ENCODE peak calls at places on chromosomes 4 and X, in eight cellular contexts. N is BE2C, Y is WTC11, G is endothelial cell, E is fibroblast of mammary gland, H is suprapubic skin, R is AG09309, Q is WERI-Rb-1. K is an unnamed sample.

GRCh38 chr4:38310446-38311043 is 350.3 kb downstream of the PTTG2 start:
- DNase-seq in G (no peak), E (no peak), Y (no peak), R (no peak), Q (no peak), H (no peak), N (no peak), K (no peak)

GRCh38 chrX:153306527-153307115 is 14.9 kb downstream of the PNMA6F start:
- DNase-seq in Y (no peak), R (no peak), H (no peak), Q (no peak), G (no peak), E (no peak), N (no peak), K (no peak)

GRCh38 chr4:154491731-154492249 is at the start of gene DCHS2:
- DNase-seq in Y (peak; percentile 69), G (peak; percentile 27), E (no peak), Q (peak; percentile 84), H (peak; percentile 57), N (peak; percentile 55), R (no peak), K (peak; percentile 56)

GRCh38 chr4:100208964-100209363 is 18.7 kb upstream of the DDIT4L start:
- DNase-seq in R (no peak), Y (no peak), H (no peak), G (no peak), Q (no peak), E (peak; percentile 6), N (no peak), K (no peak)

GRCh38 chr4:95107635-95108034 is 349.9 kb downstream of the BMPR1B start:
- DNase-seq in E (peak; percentile 88), R (no peak), Y (no peak), Q (no peak), N (no peak), H (no peak), G (no peak), K (no peak)

GRCh38 chr4:632926-633325 is 7.6 kb downstream of the PDE6B start:
- DNase-seq in N (no peak), E (no peak), G (no peak), Q (no peak), Y (peak; percentile 1), R (no peak), H (peak; percentile 35), K (no peak)

GRCh38 chrX:49063715-49064114 is 4.9 kb downstream of the CCDC120 start:
- DNase-seq in E (no peak), N (no peak), G (no peak), H (no peak), R (no peak), Q (no peak), Y (no peak), K (no peak)

GRCh38 chr4:7007944-7008343 is 35.2 kb upstream of the TADA2B start:
- DNase-seq in E (peak; percentile 16), H (no peak), N (no peak), Y (no peak), R (no peak), G (no peak), Q (no peak), K (no peak)

GRCh38 chr4:78218260-78218659 is 161.1 kb downstream of the FRAS1 start:
- DNase-seq in Q (no peak), Y (no peak), R (no peak), N (no peak), H (no peak), E (no peak), G (no peak), K (no peak)

GRCh38 chr4:148764720-148765119 is 322.5 kb upstream of the NR3C2 start:
- DNase-seq in E (no peak), G (no peak), Q (no peak), H (no peak), Y (no peak), R (no peak), N (no peak), K (no peak)

GRCh38 chr4:19026281-19026680 is 1004.7 kb upstream of the LCORL start:
- DNase-seq in E (no peak), G (no peak), H (no peak), N (no peak), Q (no peak), Y (no peak), R (no peak), K (no peak)

GRCh38 chrX:150185766-150186165 is 177.4 kb upstream of the MAMLD1 start:
- DNase-seq in E (no peak), N (no peak), Y (no peak), G (no peak), R (no peak), H (no peak), Q (no peak), K (no peak)

GRCh38 chrX:145817299-145817665 is 347 bp upstream of the SLITRK2 start:
- DNase-seq in Y (no peak), E (peak; percentile 2), G (no peak), H (no peak), N (no peak), Q (no peak), R (no peak), K (no peak)

GRCh38 chr4:7160439-7160838 is 31.9 kb upstream of the SORCS2 start:
- DNase-seq in N (no peak), R (no peak), E (no peak), G (no peak), H (peak; percentile 44), Q (no peak), Y (no peak), K (no peak)

GRCh38 chr4:187309456-187309855 is 585.8 kb upstream of the FAT1 start:
- DNase-seq in Q (no peak), H (no peak), G (no peak), N (no peak), Y (no peak), R (peak; percentile 65), E (no peak), K (no peak)

GRCh38 chr4:119655111-119655837 is 26.7 kb upstream of the PDE5A start:
- DNase-seq in H (no peak), Q (no peak), N (no peak), E (no peak), G (no peak), R (no peak), Y (no peak), K (no peak)

GRCh38 chrX:20225488-20225833 is 41.2 kb downstream of the RPS6KA3 start:
- DNase-seq in G (no peak), N (no peak), Y (no peak), E (no peak), R (no peak), Q (no peak), H (no peak), K (no peak)

GRCh38 chrX:20229155-20229554 is 37.6 kb downstream of the RPS6KA3 start:
- DNase-seq in Q (no peak), E (no peak), R (no peak), Y (no peak), G (no peak), N (no peak), H (no peak), K (no peak)

GRCh38 chrX:20224814-20225487 is 41.8 kb downstream of the RPS6KA3 start:
- DNase-seq in G (no peak), Q (no peak), E (peak; percentile 56), H (no peak), R (no peak), Y (no peak), N (no peak), K (no peak)

GRCh38 chrX:20230406-20230805 is 36.3 kb downstream of the RPS6KA3 start:
- DNase-seq in N (no peak), Y (no peak), Q (no peak), G (no peak), E (no peak), H (no peak), R (no peak), K (no peak)

GRCh38 chrX:20228245-20228644 is 38.5 kb downstream of the RPS6KA3 start:
- DNase-seq in E (no peak), N (no peak), Y (no peak), R (no peak), H (no peak), Q (no peak), G (no peak), K (no peak)
- TF ChIP-seq CTCF in E (no peak), N (no peak), Y (no peak), R (no peak), H (no peak), Q (no peak), G (no peak), K (no peak)

DNA sequence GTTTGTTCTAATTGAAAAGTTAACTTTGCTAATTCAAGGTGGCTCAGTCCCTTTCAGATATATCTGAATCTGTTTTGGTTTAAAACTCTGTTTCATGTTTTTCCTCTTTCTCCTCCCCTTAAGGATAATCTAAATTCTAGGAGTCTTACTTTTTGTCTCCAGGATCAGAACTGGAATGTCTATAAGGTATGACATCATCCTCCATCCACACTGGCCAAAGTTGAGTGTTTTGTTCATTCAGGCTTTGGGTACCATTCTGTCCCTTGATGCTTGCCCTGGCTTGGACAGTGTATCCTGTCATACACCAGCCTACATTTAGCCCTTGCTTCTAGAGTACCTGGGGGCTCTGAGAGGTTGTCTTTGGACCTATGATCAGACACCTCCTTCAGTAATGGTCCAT is 56.8 kb upstream of the ANTXR2 start:
- DNase-seq in N (no peak), Y (no peak), E (no peak), Q (no peak), H (no peak), G (no peak), R (no peak), K (no peak)
- TF ChIP-seq CTCF in N (no peak), Y (no peak), E (no peak), Q (no peak), H (no peak), G (no peak), R (no peak), K (no peak)

GRCh38 chrX:141405486-141405877 is 163.2 kb upstream of the SPANXC start:
- DNase-seq in Q (no peak), H (no peak), E (peak; percentile 39), Y (no peak), R (no peak), G (no peak), N (no peak), K (no peak)

GRCh38 chrX:141405878-141406492 is 163.7 kb upstream of the SPANXC start:
- DNase-seq in Q (no peak), H (no peak), G (no peak), R (no peak), Y (no peak), E (peak; percentile 81), N (no peak), K (no peak)

DNA sequence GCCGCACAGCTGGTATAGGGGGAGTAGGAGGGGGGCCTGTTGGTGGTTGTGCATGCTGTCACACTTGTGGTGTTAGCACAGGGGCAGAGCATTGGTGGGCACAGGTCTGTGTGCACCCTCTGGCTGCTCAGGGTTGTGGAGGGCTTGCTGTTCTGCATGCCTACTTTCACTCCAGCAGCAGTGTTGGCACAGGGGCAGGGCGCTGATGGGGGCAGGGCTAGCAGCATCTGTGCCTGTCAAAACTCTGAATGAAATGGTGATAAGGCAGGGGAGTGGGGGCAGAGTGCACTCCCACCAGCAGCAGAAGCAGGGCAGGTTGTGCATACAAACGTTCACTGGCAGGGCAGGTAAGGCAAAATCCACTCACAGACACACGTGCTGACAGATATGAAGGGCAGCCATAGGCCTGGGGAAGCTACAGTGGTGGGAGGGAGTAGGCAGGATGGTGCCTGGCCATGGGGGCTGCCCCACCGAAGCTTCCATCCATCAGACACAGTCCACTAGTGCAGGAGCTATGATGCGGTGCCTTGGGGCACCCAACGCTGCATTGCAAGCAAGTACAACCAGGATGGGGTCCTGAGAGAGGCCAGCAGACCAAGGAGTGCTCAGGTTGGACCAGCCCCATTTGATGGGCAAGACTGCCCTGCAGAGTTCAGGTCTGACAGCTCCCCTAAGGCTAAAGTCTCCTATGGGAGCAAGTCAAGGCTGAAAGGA is 160.7 kb upstream of the SPANXC start:
- DNase-seq in Q (no peak), R (no peak), N (no peak), E (no peak), H (no peak), Y (no peak), G (no peak), K (no peak)
- TF ChIP-seq CTCF in Q (no peak), R (no peak), N (no peak), E (no peak), H (no peak), Y (no peak), G (no peak), K (no peak)

GRCh38 chr4:111475001-111475400 is 670.3 kb upstream of the FAM241A start:
- DNase-seq in R (peak; percentile 13), H (no peak), Y (peak; percentile 67), N (peak; percentile 56), E (peak; percentile 66), Q (peak; percentile 42), G (peak; percentile 61), K (no peak)
- TF ChIP-seq CTCF in R (peak; percentile 60), H (no peak), Y (peak; percentile 28), N (peak; percentile 72), E (peak; percentile 64), Q (peak; percentile 66), G (peak; percentile 25), K (peak; percentile 61)

K was measured in D721Med.